ENCODE peak calls at places on chromosome 2, in seven cellular contexts. S, T, W, U, Y, G and K are unnamed samples.

GRCh38 chr2:37793004-37793403 is 121.6 kb upstream of the CDC42EP3 start:
- DNase-seq in S (no peak), T (no peak), W (no peak), U (no peak), Y (no peak), G (no peak), K (no peak)

GRCh38 chr2:239498981-239499633 is 98.3 kb upstream of the HDAC4 start:
- DNase-seq in S (no peak), T (no peak), W (no peak), U (no peak), Y (no peak), G (no peak), K (no peak)

GRCh38 chr2:6877402-6878305 is at the start of gene RSAD2:
- DNase-seq in S (no peak), T (peak; percentile 16), W (no peak), U (no peak), Y (peak; percentile 58), G (no peak), K (no peak)

GRCh38 chr2:6667326-6667725 is 198.4 kb downstream of the CMPK2 start:
- DNase-seq in S (no peak), T (peak; percentile 7), W (no peak), U (no peak), Y (no peak), G (no peak), K (no peak)

GRCh38 chr2:234386971-234387370 is 109.9 kb downstream of the ARL4C start:
- DNase-seq in S (no peak), T (no peak), W (no peak), U (no peak), Y (no peak), G (no peak), K (no peak)

GRCh38 chr2:237964578-237965404 is 2.0 kb upstream of the UBE2F start:
- DNase-seq in S (no peak), T (peak; percentile 86), W (no peak), U (no peak), Y (no peak), G (no peak), K (peak; percentile 99)

GRCh38 chr2:106156305-106157288 is 37.5 kb downstream of the UXS1 start:
- DNase-seq in S (no peak), T (peak; percentile 64), W (no peak), U (no peak), Y (no peak), G (no peak), K (no peak)

GRCh38 chr2:153873062-153874048 is 1.6 kb downstream of the GALNT13 start:
- DNase-seq in S (peak; percentile 72), T (no peak), W (no peak), U (peak; percentile 64), Y (no peak), G (peak; percentile 67), K (no peak)

GRCh38 chr2:46315103-46315890 is 18.1 kb downstream of the EPAS1 start:
- DNase-seq in S (no peak), T (peak; percentile 95), W (no peak), U (no peak), Y (peak; percentile 98), G (no peak), K (peak; percentile 69)

GRCh38 chr2:12712871-12713270 is 3.9 kb upstream of the TRIB2 start:
- DNase-seq in S (no peak), T (peak; percentile 87), W (no peak), U (no peak), Y (peak; percentile 84), G (no peak), K (no peak)

GRCh38 chr2:79619976-79620375 is 107.1 kb downstream of the CTNNA2 start:
- DNase-seq in S (no peak), T (no peak), W (no peak), U (no peak), Y (no peak), G (no peak), K (no peak)

GRCh38 chr2:1685078-1685956 is 59.0 kb downstream of the PXDN start:
- DNase-seq in S (no peak), T (no peak), W (no peak), U (no peak), Y (no peak), G (no peak), K (no peak)

GRCh38 chr2:3533836-3534235 is 14.5 kb upstream of the ADI1 start:
- DNase-seq in S (peak; percentile 27), T (no peak), W (no peak), U (peak; percentile 65), Y (no peak), G (no peak), K (no peak)

GRCh38 chr2:86048888-86049287 is 56.8 kb downstream of the POLR1A start:
- DNase-seq in S (no peak), T (no peak), W (no peak), U (peak; percentile 10), Y (no peak), G (no peak), K (no peak)

GRCh38 chr2:15159206-15159605 is 401.9 kb downstream of the NBAS start:
- DNase-seq in S (no peak), T (peak; percentile 31), W (no peak), U (no peak), Y (no peak), G (no peak), K (no peak)

DNA sequence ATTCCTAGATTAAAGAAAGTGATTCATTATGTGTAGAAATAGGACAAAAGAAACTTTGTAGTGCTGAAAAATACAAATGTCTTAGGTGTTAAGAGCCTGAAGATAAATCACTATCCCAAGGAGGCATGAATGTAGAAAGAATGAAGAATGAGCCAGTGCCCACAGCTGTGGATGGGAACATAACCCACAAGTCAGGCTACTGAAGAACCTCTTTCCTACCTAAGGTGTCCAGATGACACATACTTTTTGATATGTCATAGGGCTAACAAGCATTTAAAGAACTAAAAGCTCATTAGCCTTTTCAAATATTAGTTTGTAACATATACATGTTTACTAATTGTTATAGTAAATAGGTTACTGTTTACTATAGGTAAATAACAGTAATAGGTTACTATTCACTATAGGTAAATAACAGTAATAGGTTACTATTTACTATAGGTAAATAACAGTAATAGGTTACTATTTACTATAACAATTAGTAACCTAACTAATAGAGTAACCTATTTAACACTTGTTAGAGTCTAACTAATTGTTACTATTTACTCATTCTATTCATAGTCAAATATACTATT is 275.0 kb upstream of the KYNU start:
- DNase-seq in S (no peak), T (no peak), W (no peak), U (no peak), Y (no peak), G (no peak), K (no peak)
- H4K8ac ChIP-seq in S (no peak overlapping the region), T (no peak overlapping the region), W (no peak overlapping the region), U (no peak overlapping the region), Y (no peak overlapping the region), G (no peak overlapping the region), K (no peak overlapping the region)

GRCh38 chr2:207770602-207771404 is 1.1 kb upstream of the FZD5 start:
- DNase-seq in S (peak; percentile 38), T (no peak), W (no peak), U (peak; percentile 56), Y (no peak), G (peak; percentile 67), K (peak; percentile 58)

GRCh38 chr2:207767461-207768167 is 2.1 kb downstream of the FZD5 start:
- DNase-seq in S (peak; percentile 79), T (no peak), W (peak; percentile 62), U (peak; percentile 71), Y (peak; percentile 29), G (no peak), K (no peak)

GRCh38 chr2:207766697-207767460 is 2.8 kb downstream of the FZD5 start:
- DNase-seq in S (peak; percentile 81), T (no peak), W (no peak), U (peak; percentile 80), Y (no peak), G (peak; percentile 69), K (peak; percentile 54)

GRCh38 chr2:207768168-207768890 is 1.4 kb downstream of the FZD5 start:
- DNase-seq in S (peak; percentile 78), T (no peak), W (peak; percentile 44), U (peak; percentile 42), Y (peak; percentile 65), G (peak; percentile 73), K (peak; percentile 63)

GRCh38 chr2:207768891-207769596 is 662 bp downstream of the FZD5 start:
- DNase-seq in S (peak; percentile 76), T (no peak), W (peak; percentile 45), U (no peak), Y (peak; percentile 49), G (peak; percentile 62), K (no peak)
- H2BK120ac ChIP-seq in S (no peak overlapping the region), T (no peak overlapping the region), W (peak overlapping the region; percentile 89), U (no peak overlapping the region), Y (no peak overlapping the region), G (no peak overlapping the region), K (peak overlapping the region; percentile 79)

GRCh38 chr2:33289961-33290360 is 186.5 kb upstream of the RASGRP3 start:
- DNase-seq in S (no peak), T (no peak), W (no peak), U (no peak), Y (peak; percentile 23), G (no peak), K (no peak)

GRCh38 chr2:33291278-33292013 is 185.0 kb upstream of the RASGRP3 start:
- DNase-seq in S (no peak), T (peak; percentile 86), W (no peak), U (no peak), Y (peak; percentile 93), G (no peak), K (no peak)

GRCh38 chr2:33292063-33292462 is 184.4 kb upstream of the RASGRP3 start:
- DNase-seq in S (no peak), T (no peak), W (no peak), U (no peak), Y (no peak), G (no peak), K (no peak)

GRCh38 chr2:33292981-33293586 is 183.4 kb upstream of the RASGRP3 start:
- DNase-seq in S (no peak), T (no peak), W (no peak), U (no peak), Y (no peak), G (no peak), K (no peak)

DNA sequence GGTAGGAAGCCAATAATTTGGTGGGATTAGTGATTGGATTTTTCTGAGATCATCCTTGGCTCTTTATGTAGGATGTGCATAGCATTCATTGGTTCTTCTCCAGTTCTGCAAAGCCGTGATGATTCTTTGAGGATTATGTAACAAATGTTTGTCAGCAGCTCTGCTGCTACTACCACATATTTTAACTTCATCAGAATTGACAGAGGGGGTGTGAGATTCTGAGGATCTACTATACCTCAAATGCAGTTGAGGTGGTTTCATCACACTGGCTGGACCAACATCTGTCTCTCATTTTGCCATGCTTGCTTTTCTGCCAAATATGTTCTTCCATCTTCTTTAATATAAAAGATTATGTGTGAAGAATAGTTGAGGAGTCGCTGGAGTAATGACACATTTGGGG is 188.8 kb upstream of the RASGRP3 start:
- DNase-seq in S (no peak), T (no peak), W (no peak), U (no peak), Y (no peak), G (no peak), K (no peak)
- H4K8ac ChIP-seq in S (no peak overlapping the region), T (no peak overlapping the region), W (no peak overlapping the region), U (no peak overlapping the region), Y (no peak overlapping the region), G (no peak overlapping the region), K (no peak overlapping the region)

GRCh38 chr2:159409116-159409800 is 122.8 kb upstream of the WDSUB1 start:
- DNase-seq in S (no peak), T (no peak), W (no peak), U (no peak), Y (no peak), G (no peak), K (no peak)
- H2BK120ac ChIP-seq in S (no peak overlapping the region), T (no peak overlapping the region), W (no peak overlapping the region), U (no peak overlapping the region), Y (no peak overlapping the region), G (no peak overlapping the region), K (no peak overlapping the region)